ENCODE peak calls at places on chromosomes 2 and 18, in six cellular contexts. Z is sigmoid colon, A is H1, B is IMR-90, V is stomach, D is thoracic aorta. M is an unnamed sample. For H3K4me1, the result is how much of the 10 kb centered on the place peaks cover.

GRCh38 chr2:169928463-169928864 is 101.2 kb downstream of the UBR3 start:
- DNase-seq in D (no peak), V (no peak), A (no peak), B (peak), Z (no peak), M (no peak)

GRCh38 chr18:35112696-35113095 is 71.5 kb downstream of the MAPRE2 start:
- DNase-seq in A (no peak), V (no peak), B (no peak), D (no peak), Z (no peak), M (no peak)

GRCh38 chr2:98795903-98796676 is 65.2 kb upstream of the MGAT4A start:
- DNase-seq in Z (no peak), V (no peak), B (no peak), A (no peak), D (no peak), M (no peak)

GRCh38 chr2:219684721-219685689 is 57.6 kb downstream of the SLC4A3 start:
- DNase-seq in V (peak), Z (peak), A (no peak), B (peak), D (peak), M (peak)

GRCh38 chr2:128793414-128793813 is 474.7 kb upstream of the HS6ST1 start:
- DNase-seq in Z (no peak), B (no peak), A (no peak), D (no peak), V (no peak), M (no peak)

GRCh38 chr18:78246588-78246987 is 733.0 kb upstream of the SALL3 start:
- DNase-seq in D (no peak), Z (no peak), A (no peak), B (no peak), V (no peak), M (no peak)

GRCh38 chr2:132620115-132620514 is 49.9 kb downstream of the LYPD1 start:
- DNase-seq in D (no peak), B (peak), Z (no peak), V (no peak), A (no peak), M (no peak)

GRCh38 chr2:181586569-181587076 is 70.3 kb downstream of the CERKL start:
- DNase-seq in Z (no peak), V (no peak), B (no peak), A (no peak), D (no peak), M (no peak)

GRCh38 chr2:102140367-102140766 is 2.2 kb upstream of the IL1R1 start:
- DNase-seq in B (peak), V (no peak), A (no peak), D (no peak), Z (no peak), M (no peak)

GRCh38 chr2:97722227-97722626 is 8.9 kb downstream of the ZAP70 start:
- DNase-seq in D (no peak), V (no peak), B (no peak), A (no peak), Z (no peak), M (no peak)

GRCh38 chr2:191244350-191244749 is 854 bp upstream of the MYO1B start:
- DNase-seq in B (no peak), D (no peak), V (no peak), A (no peak), Z (no peak), M (no peak)

GRCh38 chr2:233051241-233052149 is 8.6 kb upstream of the INPP5D start:
- DNase-seq in V (no peak), A (peak), Z (no peak), B (peak), D (no peak), M (no peak)

GRCh38 chr2:73260338-73260984 is 23.8 kb downstream of the FBXO41 start:
- DNase-seq in B (peak), A (no peak), V (peak), Z (no peak), D (no peak), M (peak)

GRCh38 chr2:8418721-8419120 is 263.1 kb upstream of the ID2 start:
- DNase-seq in Z (no peak), A (no peak), V (no peak), B (peak), D (no peak), M (no peak)

GRCh38 chr2:3356799-3357198 is 20.8 kb downstream of the EIPR1 start:
- DNase-seq in V (no peak), A (no peak), Z (no peak), D (no peak), B (no peak), M (no peak)

GRCh38 chr2:162926907-162927306 is 88.3 kb upstream of the KCNH7 start:
- DNase-seq in Z (no peak), A (no peak), D (no peak), B (no peak), V (no peak), M (no peak)

GRCh38 chr2:180653481-180653880 is 326.9 kb upstream of the UBE2E3 start:
- DNase-seq in B (no peak), D (no peak), V (no peak), Z (no peak), A (no peak), M (no peak)

GRCh38 chr2:185208261-185208660 is 530.3 kb upstream of the FSIP2 start:
- DNase-seq in V (peak), A (peak), B (no peak), Z (no peak), D (no peak), M (no peak)

GRCh38 chr2:170425291-170425751 is 247.4 kb downstream of the MYO3B start:
- DNase-seq in D (no peak), V (no peak), A (no peak), Z (no peak), B (peak), M (peak)

GRCh38 chr18:76519156-76519549 is 24.1 kb upstream of the ZNF516 start:
- DNase-seq in V (no peak), B (no peak), Z (no peak), D (no peak), A (no peak), M (no peak)
- H3K4me3 ChIP-seq in V (peak), B (no peak), Z (peak), D (peak), A (peak), M (no peak)

DNA sequence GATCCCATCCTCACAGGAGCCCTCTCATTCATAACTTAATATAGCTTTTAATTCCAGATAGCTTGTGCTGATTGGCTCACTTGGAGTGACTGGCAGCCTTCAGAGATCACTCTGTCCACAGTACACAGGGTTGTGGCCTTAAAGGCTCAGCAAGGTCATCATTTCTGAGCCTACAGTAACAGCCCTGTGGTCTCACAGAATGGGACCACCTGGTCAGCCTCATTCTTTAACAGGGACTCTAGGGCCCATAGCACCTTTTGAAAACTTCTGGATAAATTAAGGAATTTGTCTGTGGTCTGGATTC is 51.3 kb downstream of the ZFP36L2 start:
- DNase-seq in A (no peak), B (peak), D (no peak), Z (no peak), V (no peak), M (no peak)
- H3K4me1 ChIP-seq in A (under half), B (under half), D (under half), Z (under half), V (under half), M (under half)

GRCh38 chr2:39432701-39433100 is 4.4 kb downstream of the MAP4K3 start:
- DNase-seq in B (no peak), V (no peak), D (no peak), Z (no peak), A (no peak), M (no peak)

GRCh38 chr2:39433586-39434195 is 3.4 kb downstream of the MAP4K3 start:
- DNase-seq in A (no peak), B (no peak), D (no peak), V (no peak), Z (no peak), M (no peak)

GRCh38 chr2:39435974-39436591 is 1.0 kb downstream of the MAP4K3 start:
- DNase-seq in A (no peak), D (no peak), B (peak), Z (no peak), V (no peak), M (peak)

GRCh38 chr2:39435254-39435653 is 1.8 kb downstream of the MAP4K3 start:
- DNase-seq in D (no peak), B (peak), Z (no peak), A (no peak), V (no peak), M (no peak)

DNA sequence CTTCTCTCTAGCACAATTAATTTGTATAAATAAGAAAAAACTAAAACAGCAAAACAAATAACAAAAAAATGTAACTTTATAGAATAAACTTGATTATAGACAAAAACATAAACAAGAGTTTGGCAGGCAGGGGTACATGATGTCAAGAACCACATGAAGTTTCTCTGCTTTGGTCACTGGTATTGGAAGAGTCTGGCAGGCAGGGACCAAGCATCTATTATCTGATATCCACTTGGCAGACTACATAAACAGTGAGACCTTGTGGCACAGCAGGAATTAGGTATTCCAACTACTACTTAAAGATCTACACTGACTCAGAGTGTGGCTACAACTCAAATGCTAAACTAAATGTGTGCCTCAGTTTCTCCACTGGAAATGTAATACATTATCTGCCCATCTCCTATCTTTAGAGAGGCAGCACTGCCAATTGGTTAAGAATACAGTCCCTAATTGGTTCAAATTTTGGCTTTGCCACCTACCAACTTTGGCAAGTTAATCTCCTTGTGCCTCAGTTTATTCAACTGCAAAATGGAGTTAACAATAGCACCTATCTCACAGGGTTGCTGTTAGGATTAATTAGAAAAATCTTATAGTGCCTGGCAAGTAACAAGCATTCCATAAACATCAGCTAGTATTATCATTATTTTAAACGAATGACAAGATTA is 2.7 kb downstream of the MAP4K3 start:
- DNase-seq in A (no peak), D (no peak), B (peak), Z (no peak), V (no peak), M (no peak)
- H3K4me3 ChIP-seq in A (no peak), D (peak), B (peak), Z (peak), V (peak), M (no peak)

DNA sequence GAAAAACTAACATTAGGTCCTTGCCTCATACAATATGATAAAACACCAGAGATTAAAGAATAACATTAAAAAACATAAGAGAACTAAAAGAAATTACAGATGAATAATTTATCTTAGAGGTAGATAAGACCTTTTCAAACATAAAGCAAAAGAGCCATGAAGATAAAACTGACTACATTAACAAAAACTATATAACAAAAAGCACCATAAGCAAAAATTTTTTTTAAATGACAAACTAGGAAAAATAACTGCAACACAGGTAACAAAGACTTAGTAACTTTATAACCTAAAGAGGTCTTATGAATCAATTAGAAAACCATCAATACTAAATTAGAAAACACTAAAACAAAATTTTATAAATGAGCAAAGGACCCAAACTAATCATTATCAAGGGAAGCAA is 16.3 kb upstream of the SERTAD2 start:
- DNase-seq in V (no peak), D (no peak), A (no peak), B (no peak), Z (no peak), M (no peak)
- H3K4me1 ChIP-seq in V (under half), D (under half), A (under half), B (under half), Z (under half), M (under half)

GRCh38 chr2:165573534-165574461 is 104.3 kb downstream of the CSRNP3 start:
- DNase-seq in Z (no peak), A (peak), B (no peak), V (peak), D (no peak), M (peak)
- H3K4me3 ChIP-seq in Z (peak), A (peak), B (no peak), V (peak), D (peak), M (no peak)

DNA sequence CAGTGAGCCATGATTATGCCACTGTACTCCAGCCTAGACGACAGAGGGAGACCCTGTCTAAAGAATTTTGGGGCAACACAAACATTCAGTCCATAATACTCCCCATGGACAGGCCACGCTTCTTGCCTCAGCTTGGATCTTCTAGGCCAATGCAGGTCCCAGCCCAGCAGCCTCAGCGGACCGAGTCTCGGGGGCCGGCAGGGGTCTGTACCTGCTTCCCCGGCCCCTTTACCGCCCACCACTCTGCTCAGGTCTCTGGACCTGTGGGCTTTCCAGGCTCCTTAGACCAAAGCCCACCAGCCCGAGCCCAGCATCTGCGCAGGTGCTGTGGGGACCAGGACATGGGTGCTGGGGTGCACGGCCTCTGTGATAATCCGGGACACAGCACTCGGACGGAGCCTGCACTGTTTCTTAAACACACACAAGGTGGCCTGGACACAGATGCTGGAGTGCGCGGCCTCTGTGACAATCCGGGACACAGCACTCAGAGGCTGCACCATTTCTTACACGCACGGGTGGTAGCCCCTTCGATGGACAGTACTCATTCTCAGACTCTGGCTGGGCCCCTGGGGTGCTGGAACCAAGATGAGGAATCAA is 62.1 kb upstream of the GPC1 start:
- DNase-seq in A (no peak), B (no peak), Z (no peak), V (no peak), D (no peak), M (no peak)
- H3K4me1 ChIP-seq in A (under half), B (under half), Z (under half), V (under half), D (under half), M (under half)

GRCh38 chr2:231617059-231617926 is 24.6 kb downstream of the TEX44 start:
- DNase-seq in Z (no peak), B (peak), V (no peak), A (no peak), D (no peak), M (peak)

GRCh38 chr2:231613655-231614558 is 21.2 kb downstream of the TEX44 start:
- DNase-seq in B (peak), V (peak), D (peak), Z (peak), A (no peak), M (peak)

GRCh38 chr2:231614559-231615057 is 21.9 kb downstream of the TEX44 start:
- DNase-seq in B (no peak), V (peak), A (no peak), Z (no peak), D (no peak), M (no peak)

GRCh38 chr2:231613054-231613654 is 20.5 kb downstream of the TEX44 start:
- DNase-seq in A (no peak), B (no peak), D (no peak), Z (peak), V (no peak), M (peak)

GRCh38 chr2:231615058-231615671 is 22.5 kb downstream of the TEX44 start:
- DNase-seq in Z (peak), D (no peak), A (no peak), V (no peak), B (no peak), M (peak)
- H3K4me3 ChIP-seq in Z (peak), D (peak), A (peak), V (peak), B (no peak), M (no peak)

DNA sequence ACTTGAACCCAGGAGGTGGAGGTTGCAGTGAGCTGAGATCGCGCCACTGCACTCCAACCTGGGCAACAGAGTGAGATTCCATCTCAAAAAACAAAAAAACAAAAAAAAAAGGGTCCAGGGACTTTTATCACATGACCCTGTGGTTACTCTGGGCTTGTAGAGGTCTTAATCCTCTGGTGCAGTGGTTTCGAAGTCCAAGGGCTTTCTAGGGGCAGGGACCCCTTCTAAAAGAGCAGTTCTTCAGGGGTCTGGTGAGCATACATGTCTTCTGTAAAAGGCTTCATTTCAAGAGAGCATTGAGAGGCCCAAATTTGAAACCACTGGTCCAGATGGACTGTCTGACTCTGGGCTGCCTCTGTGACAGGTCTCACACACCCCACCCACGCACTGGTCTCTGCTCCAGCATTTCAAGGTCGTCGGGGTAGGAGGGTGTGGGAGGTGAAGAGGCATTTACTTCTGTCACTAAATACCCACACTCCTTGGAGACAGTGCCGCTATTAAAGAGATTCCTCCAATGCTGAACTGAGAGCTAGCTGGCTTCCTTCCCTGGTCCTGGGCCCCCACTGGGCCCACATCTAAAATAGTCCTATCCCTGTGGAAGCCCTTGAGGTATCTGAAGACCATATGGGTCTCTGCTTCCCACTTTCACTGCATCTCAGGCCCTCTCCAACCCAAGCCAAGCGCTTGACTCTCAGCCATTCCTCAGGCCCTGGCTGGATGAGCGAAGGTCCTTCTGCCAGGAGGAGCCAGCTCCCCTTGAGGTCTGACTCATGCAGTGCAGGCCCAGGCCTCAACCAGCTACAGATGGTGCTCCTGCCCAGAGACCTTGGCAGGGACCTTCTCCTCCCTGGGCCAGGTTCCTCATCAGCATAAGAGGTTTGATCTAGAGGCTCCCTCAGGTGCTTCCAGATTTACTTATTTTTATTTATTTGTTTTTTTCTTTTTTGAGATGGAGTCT is 44.8 kb downstream of the PAX8 start:
- DNase-seq in Z (no peak), B (peak), D (no peak), A (no peak), V (peak), M (no peak)
- H3K4me1 ChIP-seq in Z (under half), B (under half), D (under half), A (under half), V (under half), M (under half)

GRCh38 chr2:26318950-26319349 is 27.0 kb upstream of the SELENOI start:
- DNase-seq in V (no peak), B (no peak), D (no peak), A (no peak), Z (no peak), M (no peak)
- H3K4me3 ChIP-seq in V (no peak), B (no peak), D (no peak), A (no peak), Z (no peak), M (no peak)